ENCODE peak calls at places on chromosomes 11 and 22, in four cellular contexts. O, U, W and C are unnamed samples.
A peak's percentile ranks its signal among the peaks of the same experiment; 100 is the strongest.

GRCh38 chr11:100467821-100468508 is 219.1 kb upstream of the ARHGAP42 start:
- DNase-seq in U (no peak), O (no peak), W (no peak), C (no peak)

GRCh38 chr11:109564241-109564640 is 142.3 kb downstream of the C11orf87 start:
- DNase-seq in W (no peak), O (no peak), U (no peak), C (no peak)

GRCh38 chr11:1922411-1923113 is 3.1 kb downstream of the TNNT3 start:
- DNase-seq in O (no peak), W (no peak), U (no peak), C (no peak)

GRCh38 chr22:23236026-23236425 is 55.7 kb downstream of the BCR start:
- DNase-seq in U (no peak), W (no peak), O (no peak), C (no peak)

GRCh38 chr11:118295834-118296454 is 8.6 kb upstream of the CD3E start:
- DNase-seq in O (no peak), U (no peak), W (no peak), C (no peak)

GRCh38 chr22:32564170-32565001 is 89.8 kb downstream of the FBXO7 start:
- DNase-seq in O (peak; percentile 33), U (no peak), W (no peak), C (no peak)

GRCh38 chr11:2509481-2510001 is 64.7 kb downstream of the KCNQ1 start:
- DNase-seq in W (no peak), O (peak; percentile 5), U (no peak), C (peak; percentile 80)

GRCh38 chr11:74696932-74697687 is 34.1 kb downstream of the CHRDL2 start:
- DNase-seq in U (no peak), W (peak; percentile 91), O (peak; percentile 70), C (no peak)

GRCh38 chr11:44243633-44244343 is 66.2 kb downstream of the ALX4 start:
- DNase-seq in W (no peak), U (no peak), O (no peak), C (no peak)

GRCh38 chr11:45238724-45239123 is 47.4 kb downstream of the SYT13 start:
- DNase-seq in W (peak; percentile 21), O (no peak), U (no peak), C (no peak)

GRCh38 chr22:36546932-36547331 is 18.0 kb upstream of the EIF3D start:
- DNase-seq in U (no peak), W (peak; percentile 47), O (no peak), C (no peak)

GRCh38 chr11:2777871-2778629 is 78.3 kb upstream of the KCNQ1OT1 start:
- DNase-seq in W (no peak), U (peak; percentile 14), O (peak; percentile 14), C (peak; percentile 82)

GRCh38 chr22:33332538-33332937 is 274.4 kb upstream of the SYN3 start:
- DNase-seq in U (no peak), O (no peak), W (no peak), C (no peak)

GRCh38 chr11:102244681-102245409 is 72.4 kb upstream of the BIRC3 start:
- DNase-seq in O (no peak), U (no peak), W (no peak), C (no peak)

GRCh38 chr11:30481385-30481784 is 104.8 kb downstream of the MPPED2 start:
- DNase-seq in O (no peak), W (no peak), U (no peak), C (no peak)

GRCh38 chr11:127073621-127074020 is 73.1 kb upstream of the KIRREL3 start:
- DNase-seq in U (no peak), W (no peak), O (no peak), C (peak; percentile 44)

GRCh38 chr11:127071606-127072005 is 71.0 kb upstream of the KIRREL3 start:
- DNase-seq in O (no peak), U (no peak), W (no peak), C (peak; percentile 56)

GRCh38 chr11:127070808-127071207 is 70.2 kb upstream of the KIRREL3 start:
- DNase-seq in O (no peak), U (no peak), W (no peak), C (peak; percentile 42)

DNA sequence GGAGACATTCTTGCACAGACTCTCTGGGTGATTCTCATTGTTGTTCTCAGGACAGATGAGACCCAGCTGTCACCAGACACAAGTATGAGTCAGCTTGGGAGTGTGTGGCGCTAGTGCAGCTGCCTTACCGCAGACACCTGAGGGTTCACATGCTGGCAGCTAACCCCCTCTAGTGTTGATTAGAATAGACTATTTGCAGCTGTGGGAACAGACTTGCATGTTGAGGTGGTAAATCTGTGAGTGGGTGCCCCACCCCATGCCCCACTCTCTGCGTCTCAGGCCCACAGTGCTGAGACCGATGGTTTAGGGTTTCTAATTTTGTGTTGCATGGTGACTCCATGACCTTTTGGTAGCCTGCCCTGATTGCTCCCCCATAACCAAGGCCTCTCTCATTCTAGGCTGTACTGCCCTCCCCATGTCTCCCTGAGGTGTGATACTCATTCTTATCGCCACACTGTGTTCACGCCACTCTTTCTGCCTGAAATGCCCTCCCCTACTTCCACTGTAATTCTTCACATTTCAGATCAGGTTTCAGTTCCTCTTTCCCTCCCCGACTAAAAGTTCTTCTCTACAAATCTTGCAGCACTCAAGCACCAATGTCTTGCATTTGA is 73.7 kb upstream of the KIRREL3 start:
- DNase-seq in U (no peak), W (peak; percentile 26), O (no peak), C (peak; percentile 65)
- TF ChIP-seq CTCF in U (no peak), W (peak; percentile 48), O (no peak), C (peak; percentile 46)

DNA sequence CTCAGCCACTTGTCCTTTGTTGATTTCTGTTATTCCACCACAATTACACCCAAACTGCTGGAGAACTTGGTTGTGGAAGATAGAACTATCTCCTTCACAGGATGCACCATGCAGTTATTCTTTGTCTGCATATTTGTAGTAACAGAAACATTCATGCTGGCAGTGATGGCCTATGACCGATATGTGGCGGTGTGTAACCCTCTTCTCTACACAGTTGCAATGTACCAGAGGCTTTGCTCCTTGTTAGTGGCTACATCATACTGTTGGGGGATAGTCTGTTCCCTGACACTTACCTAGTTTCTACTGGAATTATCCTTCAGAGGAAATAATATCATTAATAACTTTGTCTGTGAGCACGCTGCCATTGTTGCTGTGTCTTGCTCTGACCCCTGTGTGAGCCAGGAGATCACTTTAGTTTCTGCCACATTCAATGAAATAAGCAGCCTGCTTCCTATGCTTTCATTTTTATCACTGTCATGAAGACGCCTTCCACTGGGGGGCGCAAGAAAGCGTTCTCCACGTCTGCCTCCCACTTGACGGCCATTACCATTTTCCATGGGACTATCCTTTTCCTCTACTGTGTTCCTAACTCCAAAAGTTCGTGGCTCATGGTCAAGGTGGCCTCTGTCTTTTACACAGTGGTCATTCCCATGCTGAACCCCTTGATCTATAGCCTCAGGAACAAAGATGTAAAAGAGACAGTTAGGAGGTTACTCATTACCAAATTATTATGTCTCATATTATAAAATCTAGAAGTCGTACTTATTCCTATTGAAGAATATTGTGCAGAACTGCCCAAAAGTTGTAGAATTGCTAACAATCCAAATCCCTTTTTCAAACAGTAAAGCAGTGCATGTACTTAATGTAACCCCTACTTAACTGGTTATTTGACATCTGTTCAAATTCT is 53.2 kb downstream of the OR4C6 start:
- DNase-seq in O (no peak), U (no peak), W (no peak), C (no peak)
- TF ChIP-seq CTCF in O (no peak), U (no peak), W (no peak), C (no peak)

DNA sequence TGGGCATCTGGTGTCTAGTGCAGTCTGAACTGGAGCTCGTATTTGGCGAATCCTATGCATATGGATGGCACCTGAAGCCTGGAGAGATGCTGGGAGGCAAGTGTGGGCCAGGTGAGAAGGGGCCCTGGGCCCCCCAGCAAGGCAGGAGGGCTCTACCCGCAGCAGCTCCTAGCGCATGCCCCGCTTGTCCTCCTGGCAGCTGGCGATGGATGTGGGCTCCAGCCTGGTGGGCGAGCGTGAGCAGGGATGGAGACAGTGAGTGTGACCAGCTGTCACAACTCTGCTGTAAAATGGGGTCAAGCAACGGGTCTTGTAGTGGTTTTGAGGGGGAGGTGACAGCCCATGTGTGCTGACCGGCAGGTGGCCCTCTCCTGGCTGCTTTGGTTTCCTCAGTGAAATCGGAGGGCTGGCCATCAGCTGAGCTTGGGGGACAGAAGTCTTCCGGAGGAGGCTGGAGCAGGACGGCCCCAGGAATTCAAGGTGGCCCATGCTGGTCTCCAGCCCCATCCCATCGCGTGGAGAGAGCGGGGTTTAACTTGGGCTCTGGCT is 12.0 kb downstream of the FRMD8 start:
- DNase-seq in W (no peak), U (no peak), O (no peak), C (no peak)
- TF ChIP-seq CTCF in W (no peak), U (no peak), O (no peak), C (no peak)

GRCh38 chr11:64469288-64469687 is 110.3 kb downstream of the RPS6KA4 start:
- DNase-seq in W (no peak), O (no peak), U (no peak), C (no peak)
- TF ChIP-seq CTCF in W (no peak), O (no peak), U (no peak), C (no peak)

GRCh38 chr11:132278801-132279574 is 908.6 kb downstream of the NTM start:
- DNase-seq in W (peak; percentile 15), U (no peak), O (no peak), C (no peak)
- TF ChIP-seq CTCF in W (peak; percentile 58), U (no peak), O (peak; percentile 44), C (peak; percentile 63)

DNA sequence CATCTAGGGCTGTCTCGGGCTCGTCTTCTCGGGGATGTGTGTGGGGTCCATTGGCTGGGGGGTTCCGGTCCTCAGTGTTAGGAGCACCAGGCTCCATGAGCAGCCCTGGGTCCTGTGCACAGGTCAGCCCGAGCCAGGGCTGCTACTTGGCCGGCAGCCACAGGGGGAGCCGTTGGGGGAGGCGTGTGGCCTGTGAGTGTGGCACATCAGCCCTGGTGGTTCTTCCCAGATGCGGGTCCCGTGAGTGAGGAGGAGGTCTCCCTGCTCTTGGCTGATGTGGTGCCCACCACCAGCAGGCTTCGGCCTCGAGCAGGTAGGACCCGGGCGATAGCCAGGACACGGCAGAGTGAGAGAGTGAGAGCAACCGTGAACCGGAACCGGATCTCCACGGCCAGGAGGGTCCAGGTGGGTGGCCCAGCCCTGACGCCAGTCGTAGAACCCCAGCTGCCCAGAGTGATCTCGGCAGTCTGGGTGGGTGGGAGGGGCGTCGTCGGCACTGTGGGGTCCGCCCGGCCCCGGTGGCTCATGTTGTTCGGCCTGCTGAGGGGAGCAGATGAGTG is 18.5 kb downstream of the IRF7 start:
- DNase-seq in O (no peak), W (no peak), U (no peak), C (no peak)
- TF ChIP-seq CTCF in O (no peak), W (no peak), U (no peak), C (no peak)